ENCODE peak calls at places on chromosomes 3 and 15, in five cellular contexts. H is PC-3; W is colonic mucosa; L is A549; A is CD8-positive, alpha-beta T cell. X is an unnamed sample.

GRCh38 chr15:44711356-44712107 is at the start of gene B2M:
- DNase-seq in H (peak), L (peak), A (peak), W (peak), X (peak)

GRCh38 chr3:111936191-111936841 is 42.5 kb upstream of the ABHD10 start:
- DNase-seq in A (no peak), H (peak), W (no peak), L (peak), X (peak)

GRCh38 chr3:71189480-71189879 is 394.0 kb downstream of the FOXP1 start:
- DNase-seq in H (peak), A (no peak), L (no peak), W (no peak), X (no peak)

GRCh38 chr15:41115652-41116115 is 396 bp downstream of the INO80 start:
- DNase-seq in W (peak), H (peak), A (peak), L (peak), X (peak)

GRCh38 chr3:141486735-141487418 is at the start of gene RASA2:
- DNase-seq in A (peak), W (peak), H (peak), L (peak), X (peak)

GRCh38 chr3:126528800-126529541 is 5.0 kb downstream of the CHST13 start:
- DNase-seq in W (no peak), L (peak), A (no peak), H (no peak), X (peak)

GRCh38 chr3:62785384-62785783 is 89.8 kb downstream of the CADPS start:
- DNase-seq in W (no peak), H (no peak), L (no peak), A (no peak), X (no peak)

GRCh38 chr3:186241910-186242821 is 119.9 kb downstream of the DGKG start:
- DNase-seq in L (peak), H (peak), W (peak), A (peak), X (peak)

GRCh38 chr15:59369597-59369996 is 3.1 kb downstream of the MYO1E start:
- DNase-seq in H (peak), A (no peak), L (no peak), W (no peak), X (no peak)

GRCh38 chr3:194296448-194296831 is 54.7 kb downstream of the CPN2 start:
- DNase-seq in L (peak), W (no peak), H (peak), A (no peak), X (peak)

GRCh38 chr3:152260026-152260425 is 8.7 kb upstream of the MBNL1 start:
- DNase-seq in W (no peak), H (peak), L (no peak), A (no peak), X (peak)

GRCh38 chr3:71728632-71729342 is 3.6 kb upstream of the EIF4E3 start:
- DNase-seq in H (no peak), L (no peak), A (no peak), W (no peak), X (no peak)

GRCh38 chr3:169026543-169027181 is 636.9 kb downstream of the MECOM start:
- DNase-seq in W (no peak), H (peak), A (no peak), L (no peak), X (peak)

GRCh38 chr3:49343163-49343562 is 3.3 kb upstream of the USP4 start:
- DNase-seq in A (no peak), L (no peak), W (no peak), H (no peak), X (no peak)

GRCh38 chr15:68930268-68931022 is at the start of gene SPESP1:
- DNase-seq in L (no peak), A (peak), W (peak), H (no peak), X (peak)
- H3K4me3 ChIP-seq in L (no peak), A (no peak), W (peak), H (no peak), X (peak)

GRCh38 chr3:99795573-99795972 is 22.1 kb upstream of the CMSS1 start:
- DNase-seq in A (no peak), L (no peak), W (no peak), H (no peak), X (no peak)
- H3K4me3 ChIP-seq in A (no peak), L (no peak), W (no peak), H (no peak), X (no peak)

DNA sequence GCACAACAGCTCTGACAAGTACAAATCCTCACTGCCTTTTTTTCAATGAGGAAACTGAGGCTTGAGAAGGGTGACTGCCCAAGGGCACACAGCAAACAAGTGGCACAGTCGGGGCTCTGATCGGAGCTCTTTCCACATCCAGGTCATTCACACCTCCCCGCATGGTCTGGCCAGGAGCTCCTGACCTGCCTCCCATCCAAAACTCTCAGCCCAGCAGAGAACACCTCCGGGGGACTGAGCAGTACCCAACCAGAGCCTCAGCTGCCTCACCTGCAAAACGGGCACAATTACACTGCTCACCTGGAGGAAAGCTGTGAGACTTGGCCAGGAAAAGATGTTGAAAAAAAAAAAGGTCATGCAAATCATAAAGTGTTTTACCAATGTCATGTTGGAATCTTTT is 36.5 kb downstream of the WNT7A start:
- DNase-seq in W (no peak), H (no peak), A (no peak), L (no peak), X (no peak)
- H3K4me3 ChIP-seq in W (no peak), H (no peak), A (no peak), L (no peak), X (no peak)

GRCh38 chr15:80778621-80778963 is 578 bp upstream of the CEMIP start:
- DNase-seq in H (no peak), W (no peak), L (no peak), A (no peak), X (peak)
- H3K4me3 ChIP-seq in H (peak), W (peak), L (peak), A (no peak), X (peak)

GRCh38 chr15:51619331-51620033 is 3.1 kb downstream of the DMXL2 start:
- DNase-seq in H (no peak), W (no peak), L (no peak), A (no peak), X (no peak)
- H3K4me3 ChIP-seq in H (no peak), W (no peak), L (no peak), A (no peak), X (no peak)

GRCh38 chr3:37991109-37991508 is 523 bp downstream of the VILL start:
- DNase-seq in A (no peak), H (no peak), L (no peak), W (no peak), X (no peak)

GRCh38 chr3:37988931-37989525 is 1.6 kb upstream of the VILL start:
- DNase-seq in W (no peak), H (no peak), L (no peak), A (no peak), X (no peak)

GRCh38 chr3:37989821-37990480 is 635 bp upstream of the VILL start:
- DNase-seq in W (no peak), H (no peak), L (no peak), A (no peak), X (no peak)

GRCh38 chr3:37991823-37992222 is 1.2 kb downstream of the VILL start:
- DNase-seq in H (no peak), W (no peak), L (no peak), A (no peak), X (no peak)

DNA sequence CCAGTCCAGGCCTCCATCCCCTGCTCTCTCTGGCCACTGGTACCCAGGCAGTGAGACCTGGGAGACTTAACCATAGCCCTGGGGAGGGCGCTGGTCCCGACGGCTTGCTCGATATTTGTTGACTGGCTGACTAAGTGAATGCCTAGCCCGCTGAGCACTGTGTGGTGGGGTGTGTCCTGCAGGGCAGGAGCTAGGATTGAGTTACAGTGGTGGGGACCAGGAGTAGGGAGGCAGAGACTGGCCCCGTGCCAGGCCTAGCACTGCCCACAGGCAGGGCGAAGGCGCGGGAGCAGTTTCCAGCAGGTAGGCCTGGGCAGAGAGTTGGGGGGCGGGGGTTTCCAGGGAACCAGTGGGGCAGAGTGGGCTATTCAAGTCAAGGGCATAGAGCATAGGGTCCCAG is at the start of gene VILL:
- DNase-seq in L (no peak), H (peak), W (peak), A (no peak), X (no peak)
- H3K4me3 ChIP-seq in L (no peak), H (no peak), W (peak), A (no peak), X (no peak)

GRCh38 chr3:45027406-45027805 is 1.3 kb downstream of the CLEC3B start:
- DNase-seq in A (no peak), L (no peak), W (no peak), H (no peak), X (peak)

GRCh38 chr3:45026957-45027356 is 854 bp downstream of the CLEC3B start:
- DNase-seq in A (no peak), L (no peak), H (no peak), W (peak), X (peak)

GRCh38 chr3:45023675-45024074 is 2.4 kb upstream of the CLEC3B start:
- DNase-seq in W (no peak), H (no peak), A (no peak), L (no peak), X (no peak)

GRCh38 chr3:45024601-45025262 is 1.4 kb upstream of the CLEC3B start:
- DNase-seq in W (no peak), L (no peak), A (no peak), H (no peak), X (peak)

DNA sequence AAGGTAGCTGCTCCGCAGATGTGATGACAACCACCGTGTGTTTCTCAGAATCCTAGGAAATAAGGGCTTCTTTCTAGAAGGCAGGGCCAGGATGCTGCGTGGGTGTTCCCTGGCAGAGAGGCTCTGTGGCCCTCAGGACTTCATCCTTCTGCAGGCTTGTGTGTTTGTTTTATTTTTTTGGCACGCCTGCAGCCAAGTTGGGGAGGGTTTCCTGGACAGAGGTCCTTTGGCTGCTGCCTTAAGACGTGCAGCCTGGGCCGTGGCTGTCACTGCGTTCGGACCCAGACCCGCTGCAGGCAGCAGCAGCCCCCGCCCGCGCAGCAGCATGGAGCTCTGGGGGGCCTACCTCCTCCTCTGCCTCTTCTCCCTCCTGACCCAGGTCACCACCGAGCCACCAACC is at the start of gene CLEC3B:
- DNase-seq in A (no peak), W (peak), L (no peak), H (peak), X (peak)
- H3K4me3 ChIP-seq in A (no peak), W (no peak), L (no peak), H (no peak), X (no peak)

GRCh38 chr15:99703603-99704443 is 29.4 kb downstream of the LYSMD4 start:
- DNase-seq in W (no peak), A (no peak), H (peak), L (peak), X (peak)
- H3K4me3 ChIP-seq in W (no peak), A (no peak), H (peak), L (peak), X (no peak)

X was measured in fibroblast of the aortic adventitia.